ENCODE peak calls at places on chromosomes 1 and 21, in nine cellular contexts. J is fibroblast of lung, L is fibroblast of mammary gland, O is BE2C, W is A549, G is stomach, E is heart left ventricle, C is fibroblast of villous mesenchyme, K is foreskin fibroblast. D is an unnamed sample.

GRCh38 chr1:9871021-9871420 is 39.0 kb downstream of the CTNNBIP1 start:
- DNase-seq in K (no peak), C (no peak), W (no peak), G (no peak), E (peak), J (no peak), L (no peak), O (no peak), D (no peak)

GRCh38 chr1:163174524-163175437 is 27.9 kb downstream of the RGS5 start:
- DNase-seq in G (peak), J (peak), W (peak), E (peak), K (peak), C (peak), L (peak), O (peak), D (peak)

GRCh38 chr1:224623743-224624333 is 7.7 kb downstream of the CNIH3 start:
- DNase-seq in O (no peak), K (peak), W (no peak), J (peak), E (no peak), L (peak), C (peak), G (peak), D (peak)

GRCh38 chr1:198986442-198986841 is 347.6 kb downstream of the PTPRC start:
- DNase-seq in C (no peak), W (no peak), E (no peak), G (no peak), L (no peak), O (no peak), J (no peak), K (no peak), D (no peak)

GRCh38 chr1:79312438-79312837 is 305.9 kb upstream of the ADGRL4 start:
- DNase-seq in L (no peak), W (no peak), J (no peak), E (no peak), G (no peak), C (no peak), O (no peak), K (no peak), D (no peak)

GRCh38 chr1:93804412-93804811 is 74.6 kb downstream of the DNTTIP2 start:
- DNase-seq in E (no peak), G (no peak), C (peak), W (no peak), O (peak), L (peak), J (peak), K (peak), D (peak)

GRCh38 chr21:33256019-33256418 is 10.1 kb upstream of the IL10RB start:
- DNase-seq in W (no peak), O (no peak), J (no peak), G (no peak), L (no peak), C (no peak), E (no peak), K (no peak), D (no peak)

GRCh38 chr1:41902125-41902524 is 16.6 kb downstream of the HIVEP3 start:
- DNase-seq in W (no peak), K (peak), C (peak), J (peak), O (no peak), E (no peak), G (no peak), L (peak), D (peak)

GRCh38 chr1:248618878-248619277 is 16.0 kb downstream of the OR2T11 start:
- DNase-seq in J (no peak), G (peak), E (peak), W (peak), O (peak), L (peak), K (no peak), C (no peak), D (no peak)

GRCh38 chr1:153242160-153242559 is 17.3 kb upstream of the LORICRIN start:
- DNase-seq in O (no peak), W (no peak), K (no peak), C (no peak), G (no peak), L (no peak), E (no peak), J (no peak), D (no peak)

GRCh38 chr1:71650126-71650525 is 569.3 kb upstream of the ZRANB2 start:
- DNase-seq in L (peak), J (no peak), O (no peak), E (no peak), W (no peak), G (no peak), C (peak), K (peak), D (no peak)

GRCh38 chr1:77671836-77672235 is 10.6 kb downstream of the ZZZ3 start:
- DNase-seq in J (peak), K (peak), L (peak), C (peak), G (no peak), W (no peak), O (no peak), E (no peak), D (no peak)

GRCh38 chr1:156664949-156665411 is 12.2 kb downstream of the NES start:
- DNase-seq in G (no peak), E (peak), O (no peak), W (no peak), L (no peak), C (no peak), J (peak), K (peak), D (no peak)

GRCh38 chr1:10078494-10078893 is 45.7 kb downstream of the UBE4B start:
- DNase-seq in J (no peak), O (no peak), G (no peak), L (no peak), W (no peak), C (peak), K (no peak), E (no peak), D (no peak)

GRCh38 chr1:235052067-235053008 is 76.3 kb downstream of the TOMM20 start:
- DNase-seq in C (peak), L (no peak), W (no peak), J (no peak), O (no peak), E (no peak), G (no peak), K (no peak), D (no peak)

GRCh38 chr1:26500488-26501175 is 28.4 kb downstream of the HMGN2 start:
- DNase-seq in C (peak), L (peak), J (peak), W (peak), O (peak), E (peak), G (peak), K (peak), D (no peak)

DNA sequence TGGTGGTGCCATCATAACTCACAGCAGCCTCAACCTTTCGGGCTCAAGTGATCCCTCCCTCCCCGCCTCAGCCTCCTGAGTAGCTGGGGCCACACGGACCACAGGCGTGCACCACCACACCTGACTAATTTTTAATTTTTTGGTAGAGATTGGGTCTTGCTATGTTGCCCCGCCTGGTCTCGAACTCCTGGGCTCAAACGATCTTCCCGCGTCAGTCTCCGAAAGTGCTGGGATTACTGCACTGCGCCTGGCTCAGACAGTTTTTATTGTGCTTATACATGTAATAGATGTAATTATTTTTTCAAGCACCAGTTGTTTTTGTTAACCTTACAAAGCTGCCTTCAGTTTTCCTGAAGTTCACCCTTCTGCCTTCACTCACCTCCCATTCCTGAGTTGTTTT is 38.0 kb upstream of the HMGN1 start:
- DNase-seq in E (no peak), O (no peak), J (no peak), C (no peak), W (no peak), K (no peak), L (no peak), G (no peak), D (no peak)
- H3K4me3 ChIP-seq in E (no peak), O (peak), J (no peak), C (no peak), W (no peak), K (no peak), L (no peak), G (peak), D (no peak)

GRCh38 chr1:183915634-183916510 is 111.0 kb downstream of the RGL1 start:
- DNase-seq in W (peak), E (no peak), O (peak), L (peak), C (peak), J (peak), G (peak), K (peak), D (peak)
- TF ChIP-seq CTCF in W (peak), E (peak), O (peak), L (peak), C (peak), J (peak), G (no peak), K (peak), D (peak)

DNA sequence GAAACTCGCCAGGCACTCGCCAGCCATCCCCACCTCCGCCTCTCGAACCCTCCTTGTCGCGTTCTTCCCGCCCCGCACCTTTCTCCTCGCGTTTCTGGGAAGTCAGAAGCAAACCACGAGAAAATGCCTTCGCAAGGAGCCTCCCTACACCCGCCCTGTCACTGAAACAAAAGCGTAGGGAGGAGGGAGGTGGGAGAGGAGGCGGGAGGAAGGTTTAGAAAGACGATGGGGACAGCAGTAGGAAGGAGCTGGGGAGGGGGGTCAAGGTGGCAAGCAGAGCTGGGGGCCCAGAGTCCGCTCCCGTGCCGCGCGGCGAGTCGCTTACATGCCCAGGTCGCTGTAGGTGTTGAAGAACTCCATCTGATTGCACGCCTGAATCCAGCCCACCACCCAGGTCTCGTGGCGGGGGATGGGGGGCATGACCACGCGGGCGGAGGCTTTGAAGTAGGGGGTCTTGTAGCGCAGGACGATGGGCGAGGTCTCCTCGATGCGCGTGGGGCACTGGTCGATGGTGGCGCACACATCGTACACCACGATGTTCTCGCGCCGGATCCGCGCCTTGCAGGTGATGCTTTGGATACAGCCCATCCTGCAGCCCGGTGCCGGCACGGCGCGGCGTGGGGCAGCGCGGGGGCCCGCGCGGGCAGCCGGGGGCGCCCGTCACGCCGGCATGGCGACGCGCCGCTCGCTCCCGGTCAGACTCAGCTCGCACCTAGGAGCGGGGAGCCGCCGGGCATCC is 971 bp downstream of the FAM78B start:
- DNase-seq in O (peak), K (no peak), C (no peak), L (peak), W (no peak), J (peak), E (no peak), G (no peak), D (no peak)
- H3K4me3 ChIP-seq in O (peak), K (no peak), C (no peak), L (peak), W (peak), J (no peak), E (peak), G (peak), D (peak)

GRCh38 chr21:27636671-27637070 is 669.8 kb upstream of the ADAMTS5 start:
- DNase-seq in J (no peak), E (no peak), O (no peak), C (no peak), L (no peak), W (no peak), K (no peak), G (no peak), D (no peak)

GRCh38 chr21:27631471-27631870 is 664.6 kb upstream of the ADAMTS5 start:
- DNase-seq in E (no peak), L (no peak), K (no peak), C (peak), G (no peak), J (peak), O (no peak), W (no peak), D (no peak)

DNA sequence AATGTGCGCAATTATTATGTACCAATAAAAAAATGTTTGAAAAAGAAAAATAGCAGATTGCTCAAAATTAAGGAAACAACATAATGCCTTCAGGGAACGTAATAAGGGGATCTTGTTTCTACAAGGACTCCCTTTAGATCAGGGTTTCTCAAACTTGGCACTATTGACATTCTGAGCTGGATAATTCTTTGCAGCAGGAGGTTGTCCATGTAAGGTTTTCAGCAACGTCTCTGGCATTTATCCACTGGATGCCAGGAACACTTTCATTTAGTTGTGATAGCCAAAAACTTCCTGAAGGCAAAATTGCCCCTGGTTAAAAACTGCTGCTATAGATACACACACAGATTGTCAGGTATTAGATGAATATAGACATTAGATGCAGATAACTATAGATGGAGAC is 666.7 kb upstream of the ADAMTS5 start:
- DNase-seq in W (no peak), E (no peak), C (no peak), L (no peak), G (no peak), K (no peak), J (peak), O (no peak), D (no peak)
- TF ChIP-seq CTCF in W (no peak), E (no peak), C (no peak), L (no peak), G (no peak), K (no peak), J (no peak), O (no peak), D (no peak)

GRCh38 chr1:218164111-218164929 is 120.8 kb upstream of the RRP15 start:
- DNase-seq in C (peak), J (peak), K (peak), G (no peak), L (peak), E (peak), W (peak), O (peak), D (peak)

GRCh38 chr1:218163371-218163770 is 121.7 kb upstream of the RRP15 start:
- DNase-seq in L (no peak), C (no peak), W (no peak), G (no peak), E (no peak), O (no peak), J (no peak), K (no peak), D (no peak)

GRCh38 chr1:218164930-218165686 is 120.0 kb upstream of the RRP15 start:
- DNase-seq in K (peak), O (peak), J (peak), G (no peak), E (peak), W (peak), L (no peak), C (peak), D (no peak)

GRCh38 chr1:218171302-218171893 is 113.7 kb upstream of the RRP15 start:
- DNase-seq in O (no peak), L (peak), W (peak), G (no peak), K (peak), E (no peak), J (peak), C (peak), D (peak)

GRCh38 chr1:218165687-218166088 is 119.4 kb upstream of the RRP15 start:
- DNase-seq in J (no peak), C (peak), K (no peak), W (no peak), L (no peak), O (no peak), E (no peak), G (no peak), D (no peak)
- H3K4me3 ChIP-seq in J (peak), C (peak), K (peak), W (peak), L (peak), O (peak), E (peak), G (peak), D (peak)

GRCh38 chr1:53116933-53117332 is 25.5 kb downstream of the SLC1A7 start:
- DNase-seq in J (no peak), L (no peak), W (no peak), E (peak), O (no peak), K (no peak), C (no peak), G (no peak), D (no peak)

GRCh38 chr1:53116307-53116810 is 26.1 kb downstream of the SLC1A7 start:
- DNase-seq in O (no peak), L (no peak), W (no peak), C (no peak), E (peak), G (no peak), K (no peak), J (no peak), D (no peak)

GRCh38 chr1:53114581-53115400 is 27.6 kb downstream of the SLC1A7 start:
- DNase-seq in J (no peak), K (no peak), C (no peak), E (no peak), W (no peak), G (no peak), L (no peak), O (no peak), D (no peak)

GRCh38 chr1:53114090-53114489 is 28.3 kb downstream of the SLC1A7 start:
- DNase-seq in C (no peak), L (no peak), K (no peak), J (no peak), G (no peak), W (no peak), O (no peak), E (no peak), D (no peak)

GRCh38 chr1:53115403-53116306 is 26.8 kb downstream of the SLC1A7 start:
- DNase-seq in C (peak), E (peak), G (peak), L (no peak), K (no peak), J (peak), W (no peak), O (peak), D (no peak)
- TF ChIP-seq CTCF in C (no peak), E (no peak), G (no peak), L (no peak), K (no peak), J (no peak), W (no peak), O (no peak), D (no peak)

GRCh38 chr1:179365342-179366092 is at the start of gene AXDND1:
- DNase-seq in J (peak), K (peak), W (peak), L (peak), E (peak), G (peak), C (peak), O (peak), D (peak)
- H3K4me3 ChIP-seq in J (peak), K (peak), W (peak), L (peak), E (peak), G (peak), C (peak), O (peak), D (peak)

DNA sequence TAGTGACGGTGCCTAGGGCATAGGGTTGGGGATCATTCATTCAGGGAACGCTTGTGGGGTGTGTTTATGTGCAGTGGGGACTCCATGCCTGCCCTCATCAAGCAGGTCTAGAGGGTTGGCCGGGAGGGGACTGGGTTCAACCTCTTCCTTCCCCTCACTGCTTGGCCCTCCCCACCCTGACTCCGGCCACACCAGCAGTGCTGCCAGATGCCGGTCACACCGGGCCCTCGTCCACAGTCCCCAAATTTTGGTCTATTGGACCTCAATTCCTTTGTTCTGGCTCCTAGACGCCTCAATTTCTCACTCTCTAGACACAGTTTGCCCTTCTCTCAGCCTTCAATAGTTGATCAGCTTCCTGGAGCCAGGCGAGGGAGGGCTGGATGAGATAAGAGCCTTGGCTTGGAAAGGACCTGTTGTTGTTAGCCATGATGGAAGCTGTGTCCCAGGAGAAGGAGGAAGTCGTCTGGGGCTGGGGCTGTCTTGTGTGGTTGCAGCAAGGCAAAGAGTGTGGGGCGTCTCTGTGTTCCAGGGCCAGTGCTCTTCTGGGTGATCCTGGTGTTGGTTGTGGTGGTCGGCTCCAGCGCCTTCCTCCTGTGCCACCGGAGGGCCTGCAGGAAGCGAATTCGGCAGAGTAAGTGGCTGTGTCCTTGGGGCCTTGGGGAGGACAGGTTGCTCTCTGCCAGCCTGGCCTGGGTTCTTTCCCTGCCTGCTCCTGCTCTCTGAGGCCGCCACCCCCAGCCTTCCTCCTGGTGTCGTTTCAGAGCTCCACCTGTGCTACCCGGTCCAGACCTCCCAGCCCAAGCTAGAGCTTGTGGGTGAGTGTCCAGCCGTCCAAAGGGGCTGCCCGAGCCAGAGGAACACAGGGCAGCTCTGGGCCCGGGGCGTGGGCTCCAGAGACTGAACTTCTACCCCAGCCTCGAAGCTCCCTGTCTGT is 41.1 kb upstream of the TNFRSF1B start:
- DNase-seq in G (peak), K (no peak), W (no peak), C (no peak), L (no peak), E (peak), J (no peak), O (no peak), D (no peak)
- TF ChIP-seq CTCF in G (no peak), K (no peak), W (no peak), C (no peak), L (no peak), E (no peak), J (no peak), O (no peak), D (no peak)

D was measured in astrocyte of the cerebellum.